ENCODE peak calls at places on chromosome 4, in five cellular contexts. H is NT2/D1; U is upper lobe of right lung; K is effector memory CD4-positive, alpha-beta T cell; Y is H9. M is an unnamed sample. For H3K4me1, the result is how much of the 10 kb centered on the place peaks cover.

GRCh38 chr4:94831607-94832006 is 73.9 kb downstream of the BMPR1B start:
- DNase-seq in Y (no peak), H (no peak), K (no peak), U (no peak), M (no peak)

GRCh38 chr4:8272472-8273428 is 3.2 kb downstream of the HTRA3 start:
- DNase-seq in K (no peak), U (no peak), H (no peak), Y (no peak), M (no peak)

GRCh38 chr4:44845993-44846392 is 119.6 kb upstream of the GNPDA2 start:
- DNase-seq in U (no peak), H (no peak), K (no peak), Y (no peak), M (no peak)

GRCh38 chr4:102174800-102175199 is 170.5 kb downstream of the SLC39A8 start:
- DNase-seq in Y (no peak), U (no peak), K (no peak), H (no peak), M (no peak)

GRCh38 chr4:41448935-41449334 is 89.0 kb upstream of the LIMCH1 start:
- DNase-seq in H (no peak), Y (no peak), U (no peak), K (no peak), M (no peak)

GRCh38 chr4:137740192-137740591 is 207.9 kb upstream of the PCDH18 start:
- DNase-seq in K (no peak), H (no peak), Y (no peak), U (no peak), M (no peak)

GRCh38 chr4:77155631-77156345 is 1.2 kb upstream of the CCNG2 start:
- DNase-seq in Y (no peak), U (no peak), K (no peak), H (no peak), M (no peak)

GRCh38 chr4:75708218-75708691 is 16.1 kb upstream of the USO1 start:
- DNase-seq in Y (no peak), K (no peak), U (no peak), H (no peak), M (no peak)

GRCh38 chr4:12144051-12144450 is 715.4 kb upstream of the HS3ST1 start:
- DNase-seq in H (no peak), K (no peak), U (no peak), Y (no peak), M (no peak)

GRCh38 chr4:20486433-20486832 is 213.8 kb upstream of the PACRGL start:
- DNase-seq in K (no peak), Y (no peak), H (no peak), U (no peak), M (no peak)

GRCh38 chr4:177214935-177215334 is 94.7 kb upstream of the NEIL3 start:
- DNase-seq in K (no peak), H (no peak), Y (no peak), U (no peak), M (no peak)

GRCh38 chr4:84041426-84041825 is 457.7 kb downstream of the NKX6-1 start:
- DNase-seq in H (no peak), Y (no peak), K (no peak), U (no peak), M (no peak)

GRCh38 chr4:185865901-185866328 is 53.9 kb upstream of the SORBS2 start:
- DNase-seq in K (no peak), Y (no peak), U (no peak), H (no peak), M (no peak)

GRCh38 chr4:53450773-53451172 is 73.3 kb downstream of the FIP1L1 start:
- DNase-seq in Y (peak), K (no peak), H (no peak), U (no peak), M (no peak)

GRCh38 chr4:142474398-142475087 is 371.6 kb downstream of the INPP4B start:
- DNase-seq in Y (no peak), U (no peak), K (no peak), H (no peak), M (no peak)

GRCh38 chr4:40310225-40310624 is 24.9 kb upstream of the CHRNA9 start:
- DNase-seq in Y (no peak), K (no peak), H (no peak), U (no peak), M (no peak)
- H3K4me1 ChIP-seq in Y (under half), K (under half), H (under half), U (under half), M (under half)

GRCh38 chr4:108311313-108311712 is 142.6 kb upstream of the LEF1 start:
- DNase-seq in H (no peak), K (no peak), U (no peak), Y (no peak), M (no peak)

GRCh38 chr4:108315699-108316098 is 147.0 kb upstream of the LEF1 start:
- DNase-seq in U (no peak), H (no peak), Y (no peak), K (no peak), M (no peak)

GRCh38 chr4:108317377-108317776 is 148.6 kb upstream of the LEF1 start:
- DNase-seq in H (no peak), U (no peak), K (no peak), Y (no peak), M (no peak)

GRCh38 chr4:108313546-108314339 is 145.0 kb upstream of the LEF1 start:
- DNase-seq in H (no peak), U (no peak), K (no peak), Y (no peak), M (no peak)

GRCh38 chr4:108314900-108315589 is 146.3 kb upstream of the LEF1 start:
- DNase-seq in H (no peak), U (no peak), Y (no peak), K (no peak), M (no peak)
- H3K4me1 ChIP-seq in H (under half), U (under half), Y (under half), K (under half), M (under half)

GRCh38 chr4:26420438-26420837 is 69.8 kb downstream of the CCKAR start:
- DNase-seq in U (no peak), K (no peak), Y (no peak), H (no peak), M (no peak)
- H3K4me1 ChIP-seq in U (under half), K (under half), Y (under half), H (under half), M (under half)

GRCh38 chr4:113446019-113446418 is 315.5 kb downstream of the CAMK2D start:
- DNase-seq in U (no peak), K (no peak), Y (no peak), H (no peak), M (no peak)
- H3K4me1 ChIP-seq in U (under half), K (under half), Y (under half), H (under half), M (under half)

M was measured in iPS DF 6.9.